ENCODE peak calls at places on chromosomes 3 and 15, in nine cellular contexts. S is Panc1, V is uterus, U is cardiac muscle cell, W is left ventricle myocardium inferior, N is psoas muscle, Y is neural progenitor cell, K is MM.1S, D is mammary epithelial cell. H is an unnamed sample.
A peak's percentile ranks its signal among the peaks of the same experiment; 100 is the strongest.

GRCh38 chr3:61662861-61663260 is 101.5 kb downstream of the PTPRG start:
- DNase-seq in K (no peak), S (no peak), W (no peak), U (no peak), V (no peak), D (peak; percentile 44), N (no peak), Y (no peak), H (no peak)

GRCh38 chr3:124834723-124835718 is 52.1 kb downstream of the ITGB5 start:
- DNase-seq in W (peak; percentile 28), Y (peak; percentile 62), U (no peak), V (peak; percentile 76), N (peak; percentile 80), S (no peak), K (peak; percentile 98), D (peak; percentile 79), H (no peak)

GRCh38 chr3:140050977-140051957 is 116.3 kb downstream of the CLSTN2 start:
- DNase-seq in K (no peak), U (peak; percentile 27), W (peak; percentile 28), Y (peak; percentile 24), S (no peak), D (peak; percentile 12), V (no peak), N (no peak), H (no peak)

GRCh38 chr15:27382296-27382695 is 411.3 kb downstream of the GABRG3 start:
- DNase-seq in S (no peak), V (no peak), W (no peak), U (no peak), D (no peak), K (no peak), N (no peak), Y (peak; percentile 9), H (no peak)

GRCh38 chr3:171348121-171348520 is 112.1 kb downstream of the TNIK start:
- DNase-seq in D (no peak), K (no peak), V (no peak), N (no peak), U (no peak), Y (no peak), S (no peak), W (no peak), H (no peak)

GRCh38 chr3:15899438-15899837 is 101.7 kb upstream of the ANKRD28 start:
- DNase-seq in Y (no peak), K (no peak), W (no peak), D (peak; percentile 8), S (no peak), U (no peak), V (no peak), N (no peak), H (no peak)

GRCh38 chr3:127761101-127761802 is 61.1 kb downstream of the MGLL start:
- DNase-seq in Y (no peak), S (no peak), W (no peak), U (no peak), D (no peak), K (no peak), N (peak; percentile 55), V (no peak), H (peak; percentile 70)

GRCh38 chr3:109023656-109024254 is 70.1 kb upstream of the GUCA1C start:
- DNase-seq in D (peak; percentile 18), K (peak; percentile 71), W (no peak), Y (peak; percentile 55), N (no peak), V (no peak), S (no peak), U (peak; percentile 50), H (no peak)

GRCh38 chr3:28575748-28576589 is 227.3 kb upstream of the AZI2 start:
- DNase-seq in U (peak; percentile 73), N (peak; percentile 56), Y (peak; percentile 76), S (no peak), K (no peak), D (peak; percentile 6), W (peak; percentile 15), V (no peak), H (no peak)

GRCh38 chr3:132325634-132326033 is 8.4 kb downstream of the ACP3 start:
- DNase-seq in V (no peak), S (no peak), W (no peak), K (no peak), N (no peak), U (no peak), Y (no peak), D (no peak), H (no peak)

GRCh38 chr15:65069779-65070546 is 2.2 kb upstream of the RASL12 start:
- DNase-seq in V (no peak), Y (no peak), S (no peak), K (no peak), W (no peak), N (peak; percentile 66), U (no peak), D (no peak), H (no peak)

GRCh38 chr3:182735672-182736071 is 57.6 kb upstream of the ATP11B start:
- DNase-seq in K (no peak), W (no peak), S (no peak), D (no peak), V (no peak), N (no peak), U (no peak), Y (no peak), H (no peak)

GRCh38 chr3:129077222-129077621 is 16.6 kb downstream of the GP9 start:
- DNase-seq in U (no peak), V (no peak), S (no peak), Y (no peak), N (no peak), K (no peak), D (no peak), W (no peak), H (no peak)

GRCh38 chr15:72200395-72201237 is 3.0 kb upstream of the GRAMD2A start:
- DNase-seq in W (no peak), V (no peak), K (no peak), D (no peak), N (no peak), S (no peak), Y (no peak), U (no peak), H (no peak)

GRCh38 chr3:49266410-49267170 is 10.4 kb downstream of the C3orf62 start:
- DNase-seq in D (no peak), S (no peak), U (no peak), K (no peak), N (no peak), Y (no peak), V (no peak), W (no peak), H (no peak)

GRCh38 chr15:77944002-77944867 is 133.3 kb downstream of the TBC1D2B start:
- DNase-seq in S (no peak), U (peak; percentile 88), K (peak; percentile 19), D (peak; percentile 52), Y (peak; percentile 91), W (peak; percentile 90), N (peak; percentile 93), V (peak; percentile 84), H (peak; percentile 84)

GRCh38 chr3:34683851-34684250 is 885.4 kb downstream of the PDCD6IP start:
- DNase-seq in Y (peak; percentile 79), W (peak; percentile 61), N (peak; percentile 59), U (peak; percentile 83), D (peak; percentile 34), K (peak; percentile 76), S (peak; percentile 15), V (peak; percentile 22), H (peak; percentile 50)

GRCh38 chr3:120350431-120350941 is 1.3 kb upstream of the LRRC58 start:
- DNase-seq in Y (no peak), D (peak; percentile 35), U (no peak), V (peak; percentile 20), N (no peak), K (peak; percentile 82), W (no peak), S (no peak), H (no peak)

GRCh38 chr15:100684591-100684990 is 82.2 kb downstream of the ASB7 start:
- DNase-seq in U (no peak), S (no peak), Y (no peak), W (no peak), N (no peak), V (no peak), K (no peak), D (no peak), H (no peak)

GRCh38 chr3:45929042-45929679 is 14.1 kb upstream of the CXCR6 start:
- DNase-seq in V (no peak), D (no peak), Y (peak; percentile 57), K (peak; percentile 53), N (peak; percentile 4), S (peak; percentile 30), W (no peak), U (peak; percentile 51), H (no peak)

GRCh38 chr15:48675436-48675835 is 29.9 kb upstream of the FBN1 start:
- DNase-seq in D (no peak), N (no peak), W (no peak), V (no peak), U (no peak), Y (no peak), K (no peak), S (no peak), H (no peak)

GRCh38 chr15:31457161-31457560 is 130.5 kb downstream of the KLF13 start:
- DNase-seq in N (no peak), K (no peak), W (no peak), V (peak; percentile 22), U (no peak), S (no peak), Y (no peak), D (peak; percentile 9), H (no peak)

DNA sequence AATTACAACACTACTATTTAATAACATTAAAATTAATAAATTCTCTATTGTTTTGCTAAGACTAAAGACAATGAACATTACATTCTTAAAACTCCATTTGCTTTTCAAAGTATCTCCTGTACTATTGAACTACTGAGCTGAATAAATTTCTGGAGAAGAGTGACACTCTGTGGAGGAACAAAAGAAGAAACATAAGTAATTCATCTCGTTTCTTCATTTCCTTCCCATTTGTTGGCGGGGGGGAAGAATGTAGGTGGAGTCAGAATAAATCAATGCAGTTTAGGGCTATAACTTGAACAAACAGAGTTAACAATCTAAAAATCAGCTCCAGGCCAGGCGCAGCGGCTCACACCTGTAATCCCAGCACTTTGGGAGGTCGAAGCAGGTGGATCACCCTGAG is 32.7 kb downstream of the EFHB start:
- DNase-seq in D (no peak), W (no peak), U (no peak), Y (no peak), N (no peak), K (no peak), S (no peak), V (no peak), H (no peak)
- H3K27ac ChIP-seq in D (no peak overlapping the region), W (no peak overlapping the region), U (no peak overlapping the region), Y (no peak overlapping the region), N (no peak overlapping the region), K (no peak overlapping the region), S (no peak overlapping the region), V (no peak overlapping the region), H (no peak overlapping the region)

GRCh38 chr3:11364181-11364580 is 92.0 kb downstream of the ATG7 start:
- DNase-seq in N (no peak), W (no peak), D (no peak), S (no peak), K (no peak), U (no peak), Y (no peak), V (no peak), H (no peak)
- TF ChIP-seq CTCF in N (no peak), W (no peak), D (no peak), S (no peak), K (no peak), U (no peak), Y (no peak), V (no peak), H (no peak)

GRCh38 chr3:13552855-13553652 is 4.1 kb downstream of the FBLN2 start:
- DNase-seq in W (no peak), K (no peak), N (peak; percentile 51), D (no peak), V (no peak), U (no peak), Y (no peak), S (no peak), H (no peak)
- H3K27ac ChIP-seq in W (peak overlapping the region; percentile 57), K (no peak overlapping the region), N (no peak overlapping the region), D (no peak overlapping the region), V (no peak overlapping the region), U (no peak overlapping the region), Y (no peak overlapping the region), S (no peak overlapping the region), H (no peak overlapping the region)

GRCh38 chr15:76058714-76059319 is 968 bp upstream of the TMEM266 start:
- DNase-seq in S (no peak), N (no peak), W (no peak), U (peak; percentile 42), Y (peak; percentile 52), K (peak; percentile 33), D (peak; percentile 13), V (no peak), H (no peak)
- TF ChIP-seq CTCF in S (peak; percentile 74), N (peak; percentile 36), W (peak; percentile 12), U (peak; percentile 2), Y (peak; percentile 25), K (peak; percentile 26), D (no peak), V (no peak), H (no peak)

H was measured in lung.